ENCODE peak calls at places on chromosomes 5 and 9, in nine cellular contexts. F, B, O, C, I, V, T, Q and Z are unnamed samples. For H3K4me1, the result is how much of the 10 kb centered on the place peaks cover.

GRCh38 chr5:107032629-107033028 is 638.1 kb downstream of the EFNA5 start:
- DNase-seq in Q (no peak), T (no peak), B (no peak), F (no peak), O (no peak), C (no peak), V (no peak), I (no peak), Z (no peak)

GRCh38 chr9:33044677-33045282 is 19.7 kb downstream of the DNAJA1 start:
- DNase-seq in F (no peak), V (peak), Q (no peak), B (no peak), I (no peak), T (no peak), O (peak), C (peak), Z (no peak)

GRCh38 chr5:58828145-58828544 is 245.3 kb downstream of the RAB3C start:
- DNase-seq in Q (no peak), I (no peak), B (no peak), C (no peak), F (no peak), T (no peak), O (no peak), V (no peak), Z (no peak)

GRCh38 chr5:56321236-56321881 is 88.2 kb upstream of the ANKRD55 start:
- DNase-seq in Q (no peak), O (no peak), I (no peak), V (no peak), F (no peak), B (no peak), C (no peak), T (no peak), Z (no peak)

GRCh38 chr5:136332213-136332612 is 33.1 kb downstream of the TRPC7 start:
- DNase-seq in V (no peak), I (no peak), B (no peak), Q (no peak), T (no peak), O (no peak), F (no peak), C (no peak), Z (no peak)

GRCh38 chr5:145859897-145860296 is 12.9 kb downstream of the GRXCR2 start:
- DNase-seq in T (no peak), F (no peak), I (no peak), O (no peak), V (no peak), C (no peak), B (no peak), Q (no peak), Z (no peak)

GRCh38 chr9:78038620-78039300 is 7.1 kb upstream of the GNAQ start:
- DNase-seq in V (no peak), B (no peak), F (no peak), C (no peak), I (no peak), T (no peak), Q (no peak), O (no peak), Z (no peak)

GRCh38 chr5:16867585-16867953 is 68.5 kb downstream of the MYO10 start:
- DNase-seq in B (no peak), T (no peak), Q (no peak), O (no peak), I (no peak), C (no peak), F (no peak), V (no peak), Z (no peak)

GRCh38 chr9:109286571-109286977 is 34.3 kb downstream of the EPB41L4B start:
- DNase-seq in B (no peak), I (no peak), V (peak), C (no peak), F (no peak), Q (peak), T (no peak), O (no peak), Z (no peak)

GRCh38 chr9:135724186-135724797 is 22.3 kb downstream of the KCNT1 start:
- DNase-seq in C (no peak), B (no peak), Q (no peak), V (no peak), T (no peak), I (no peak), O (no peak), F (no peak), Z (no peak)

GRCh38 chr9:135990468-135991429 is 29.6 kb upstream of the UBAC1 start:
- DNase-seq in T (no peak), I (peak), O (peak), V (peak), F (peak), Q (no peak), B (peak), C (peak), Z (no peak)

GRCh38 chr9:137323531-137324331 is 21.7 kb upstream of the NRARP start:
- DNase-seq in Q (no peak), C (no peak), F (no peak), O (no peak), I (peak), B (no peak), V (no peak), T (no peak), Z (no peak)

GRCh38 chr9:138040446-138041430 is 163.2 kb downstream of the CACNA1B start:
- DNase-seq in B (no peak), C (no peak), O (no peak), Q (no peak), I (no peak), T (no peak), V (no peak), F (no peak), Z (peak)

GRCh38 chr5:132181011-132181629 is 46.5 kb downstream of the P4HA2 start:
- DNase-seq in V (no peak), I (no peak), Q (no peak), C (no peak), T (no peak), F (no peak), B (no peak), O (no peak), Z (no peak)

GRCh38 chr9:116715751-116716150 is 28.6 kb downstream of the TRIM32 start:
- DNase-seq in C (no peak), T (no peak), I (no peak), O (no peak), Q (no peak), V (no peak), B (no peak), F (no peak), Z (no peak)

GRCh38 chr9:116717150-116717549 is 30.0 kb downstream of the TRIM32 start:
- DNase-seq in F (no peak), B (no peak), V (no peak), T (no peak), I (no peak), C (no peak), O (no peak), Q (no peak), Z (no peak)

GRCh38 chr9:116721411-116721810 is 34.3 kb downstream of the TRIM32 start:
- DNase-seq in C (no peak), Q (no peak), T (no peak), F (no peak), V (no peak), I (no peak), B (no peak), O (no peak), Z (no peak)

GRCh38 chr9:116716441-116716840 is 29.3 kb downstream of the TRIM32 start:
- DNase-seq in B (no peak), Q (no peak), V (no peak), O (no peak), F (no peak), T (no peak), I (no peak), C (no peak), Z (no peak)

GRCh38 chr9:116718111-116718510 is 31.0 kb downstream of the TRIM32 start:
- DNase-seq in O (no peak), F (no peak), T (no peak), Q (no peak), I (no peak), V (no peak), B (no peak), C (no peak), Z (no peak)
- H3K4me1 ChIP-seq in O (under half), F (under half), T (under half), Q (under half), I (under half), V (under half), B (under half), C (under half), Z (under half)

GRCh38 chr9:14967450-14968321 is 57.5 kb upstream of the FREM1 start:
- DNase-seq in T (no peak), O (no peak), I (no peak), C (no peak), V (no peak), F (no peak), Q (no peak), B (no peak), Z (no peak)
- TF ChIP-seq CTCF in T (no peak), O (no peak), I (no peak), C (no peak), V (no peak), F (no peak), Q (no peak), B (no peak), Z (no peak)

DNA sequence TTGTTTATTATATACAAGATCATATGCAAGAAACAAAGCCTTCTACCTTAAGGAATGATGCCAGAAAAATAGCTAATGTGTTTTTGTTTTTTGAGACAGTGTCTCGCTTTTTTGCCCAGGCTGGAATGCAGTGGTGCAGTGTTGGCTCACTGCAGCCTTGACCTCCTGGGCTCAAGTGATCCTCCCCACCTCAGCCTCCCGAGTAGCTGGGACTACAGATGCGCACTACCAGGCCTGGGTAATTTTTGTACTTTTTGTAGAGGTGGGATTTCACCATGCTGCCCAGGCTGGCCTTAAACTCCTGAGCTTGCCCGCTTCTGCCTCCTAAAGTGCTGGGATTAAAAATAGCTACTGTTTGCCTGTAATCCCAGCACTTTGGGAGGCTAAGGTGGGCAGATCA is 15.1 kb downstream of the ERCC6L2 start:
- DNase-seq in O (no peak), Q (no peak), C (no peak), B (no peak), I (no peak), T (no peak), V (no peak), F (no peak), Z (no peak)
- H3K4me1 ChIP-seq in O (under half), Q (under half), C (under half), B (under half), I (under half), T (under half), V (under half), F (under half), Z (half or more)

DNA sequence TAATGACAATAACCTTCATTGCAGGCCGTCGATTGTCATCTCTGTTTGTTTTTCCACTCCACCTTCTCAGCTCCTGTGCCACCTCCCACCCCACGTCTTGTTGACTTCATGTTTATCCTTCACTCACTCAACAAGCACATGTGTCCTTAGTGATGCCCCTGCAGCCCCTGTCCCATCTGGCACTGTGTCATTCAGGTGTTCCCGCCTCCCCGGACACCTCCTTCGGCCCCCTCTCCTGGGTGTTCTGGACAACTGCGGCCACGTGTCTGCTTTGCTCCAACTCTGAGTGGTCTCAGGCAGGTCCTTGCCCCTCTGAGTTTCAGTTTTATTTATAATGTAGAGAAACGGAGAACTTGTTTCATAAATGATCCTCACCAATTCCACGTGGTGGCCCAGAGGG is 91.0 kb upstream of the COL5A1 start:
- DNase-seq in B (no peak), T (no peak), I (no peak), Q (no peak), V (no peak), F (no peak), O (no peak), C (no peak), Z (no peak)
- TF ChIP-seq CTCF in B (no peak), T (no peak), I (no peak), Q (no peak), V (no peak), F (no peak), O (no peak), C (no peak), Z (no peak)

DNA sequence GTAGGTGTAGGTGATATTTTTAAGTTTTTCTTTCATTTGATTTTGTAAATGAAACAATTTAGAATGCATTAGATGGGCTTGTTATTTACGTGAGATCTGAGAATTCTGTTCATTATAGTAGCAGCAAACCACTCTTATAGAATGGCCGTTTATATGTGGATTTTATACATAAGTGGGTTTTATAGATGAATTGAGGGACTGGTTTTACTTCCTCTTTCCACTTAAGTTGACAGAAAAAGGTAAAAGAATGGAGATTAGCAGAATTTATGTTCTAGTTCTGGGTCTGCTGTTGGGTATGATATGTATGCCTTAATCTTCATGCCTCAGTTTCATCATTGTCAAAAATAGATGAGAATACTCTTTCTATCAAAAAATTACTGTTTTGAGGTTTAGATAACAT is 5.6 kb downstream of the RMI1 start:
- DNase-seq in Q (no peak), F (peak), T (no peak), I (no peak), C (no peak), V (no peak), B (no peak), O (no peak), Z (no peak)
- H3K4me1 ChIP-seq in Q (under half), F (half or more), T (under half), I (under half), C (under half), V (under half), B (under half), O (under half), Z (under half)

GRCh38 chr9:115879451-115879850 is 274.1 kb upstream of the PAPPA start:
- DNase-seq in V (no peak), O (no peak), Q (no peak), F (no peak), I (no peak), C (no peak), T (no peak), B (no peak), Z (no peak)

GRCh38 chr9:115880221-115880620 is 273.4 kb upstream of the PAPPA start:
- DNase-seq in C (no peak), I (no peak), F (no peak), O (no peak), V (peak), T (no peak), Q (no peak), B (no peak), Z (no peak)

GRCh38 chr9:115882911-115883310 is 270.7 kb upstream of the PAPPA start:
- DNase-seq in C (no peak), O (no peak), B (no peak), V (no peak), T (no peak), Q (no peak), F (no peak), I (no peak), Z (no peak)

GRCh38 chr9:115884846-115885245 is 268.7 kb upstream of the PAPPA start:
- DNase-seq in B (no peak), I (no peak), T (no peak), C (no peak), Q (no peak), F (no peak), O (no peak), V (no peak), Z (no peak)

GRCh38 chr9:115883467-115884329 is 269.9 kb upstream of the PAPPA start:
- DNase-seq in V (peak), O (no peak), T (no peak), I (no peak), C (no peak), Q (peak), B (peak), F (peak), Z (no peak)
- TF ChIP-seq CTCF in V (peak), O (peak), T (peak), I (peak), C (peak), Q (peak), B (peak), F (peak), Z (no peak)